ENCODE peak calls at places on chromosome 2, in ten cellular contexts. P is sigmoid colon; R is GM10248; Y is heart left ventricle; E is GM12865; G is nephron progenitor cell; K is OCI-LY7; Q is pancreas; U is heart right ventricle; F is CD4-positive, alpha-beta T cell. V is an unnamed sample.

GRCh38 chr2:71385008-71385407 is 53.4 kb downstream of the ZNF638 start:
- DNase-seq in K (no peak), G (no peak), R (no peak), Y (no peak), Q (no peak), U (no peak), E (no peak), F (no peak), P (no peak), V (peak; percentile 67)

GRCh38 chr2:100059638-100060037 is 82.8 kb downstream of the AFF3 start:
- DNase-seq in E (no peak), R (no peak), K (no peak), G (no peak), Y (no peak), P (no peak), Q (no peak), U (no peak), F (no peak), V (no peak)

GRCh38 chr2:145066151-145066661 is 546.3 kb upstream of the ZEB2 start:
- DNase-seq in G (no peak), P (no peak), F (no peak), U (peak; percentile 27), Q (no peak), K (no peak), E (no peak), Y (no peak), R (no peak), V (no peak)

GRCh38 chr2:96330407-96330806 is 5.2 kb upstream of the NCAPH start:
- DNase-seq in K (no peak), G (no peak), Y (no peak), F (no peak), U (no peak), P (no peak), R (no peak), E (no peak), Q (no peak), V (no peak)

GRCh38 chr2:46655551-46656436 is 176.4 kb downstream of the TMEM247 start:
- DNase-seq in G (peak; percentile 3), K (no peak), E (no peak), F (no peak), Y (no peak), Q (no peak), P (no peak), U (no peak), R (no peak), V (no peak)

GRCh38 chr2:116585654-116586053 is 1228.8 kb upstream of the DDX18 start:
- DNase-seq in K (no peak), Q (no peak), U (no peak), E (no peak), R (no peak), Y (no peak), G (no peak), P (no peak), F (no peak), V (no peak)

GRCh38 chr2:117330611-117331010 is 483.9 kb upstream of the DDX18 start:
- DNase-seq in U (no peak), P (no peak), Q (no peak), Y (no peak), G (no peak), K (no peak), F (no peak), E (no peak), R (no peak), V (no peak)

GRCh38 chr2:9215680-9216079 is 9.1 kb downstream of the ASAP2 start:
- DNase-seq in Q (no peak), Y (no peak), U (no peak), F (no peak), R (no peak), G (no peak), K (no peak), P (no peak), E (no peak), V (no peak)

GRCh38 chr2:233287871-233288270 is 19.7 kb upstream of the SAG start:
- DNase-seq in R (no peak), G (no peak), Y (no peak), Q (no peak), U (no peak), K (no peak), E (no peak), P (no peak), F (no peak), V (no peak)

GRCh38 chr2:130825972-130826253 is 10.8 kb upstream of the ARHGEF4 start:
- DNase-seq in F (no peak), Y (no peak), E (no peak), G (no peak), U (no peak), P (no peak), Q (no peak), K (no peak), R (no peak), V (no peak)

GRCh38 chr2:177332041-177332991 is 60.3 kb upstream of the AGPS start:
- DNase-seq in Q (no peak), R (peak; percentile 50), P (peak; percentile 80), Y (peak; percentile 35), K (peak; percentile 74), U (peak; percentile 58), G (peak; percentile 37), E (peak; percentile 75), F (no peak), V (peak; percentile 61)

GRCh38 chr2:144377929-144378328 is 142.0 kb downstream of the ZEB2 start:
- DNase-seq in P (no peak), E (no peak), G (no peak), U (no peak), Y (no peak), F (no peak), R (no peak), K (no peak), Q (no peak), V (no peak)

GRCh38 chr2:28068098-28068497 is 177.6 kb downstream of the BABAM2 start:
- DNase-seq in F (no peak), P (no peak), U (no peak), E (no peak), Q (no peak), G (no peak), Y (no peak), R (no peak), K (no peak), V (no peak)

GRCh38 chr2:27807476-27807875 is 36.0 kb downstream of the MRPL33 start:
- DNase-seq in R (no peak), K (peak; percentile 3), E (peak; percentile 11), U (no peak), P (no peak), Y (no peak), F (no peak), Q (peak; percentile 29), G (peak; percentile 16), V (no peak)

GRCh38 chr2:6945087-6945813 is 28.0 kb downstream of the RNF144A start:
- DNase-seq in Q (no peak), R (peak; percentile 66), P (no peak), K (no peak), U (no peak), G (no peak), E (peak; percentile 50), F (no peak), Y (no peak), V (no peak)

GRCh38 chr2:55224761-55225261 is 7.3 kb downstream of the CLHC1 start:
- DNase-seq in E (no peak), Q (peak; percentile 36), G (no peak), P (no peak), K (no peak), U (no peak), F (no peak), R (no peak), Y (no peak), V (no peak)

GRCh38 chr2:46914578-46915230 is 902 bp downstream of the MCFD2 start:
- DNase-seq in G (no peak), R (no peak), U (no peak), Q (no peak), F (no peak), K (no peak), E (no peak), Y (no peak), P (no peak), V (no peak)

GRCh38 chr2:55843096-55843991 is 80.2 kb downstream of the EFEMP1 start:
- DNase-seq in F (no peak), Q (no peak), P (no peak), R (no peak), G (peak; percentile 10), U (no peak), Y (no peak), E (no peak), K (no peak), V (peak; percentile 98)

GRCh38 chr2:109662889-109663288 is 48.7 kb downstream of the SOWAHC start:
- DNase-seq in G (no peak), P (no peak), Y (no peak), U (no peak), R (no peak), E (peak; percentile 41), Q (no peak), F (no peak), K (no peak), V (no peak)
- TF ChIP-seq CTCF in G (no peak), P (no peak), Y (no peak), U (no peak), R (no peak), E (peak; percentile 29), Q (no peak), F (no peak), K (no peak), V (peak; percentile 10)

GRCh38 chr2:234483568-234484251 is 13.2 kb downstream of the ARL4C start:
- DNase-seq in E (peak; percentile 77), G (no peak), K (peak; percentile 95), Y (no peak), F (peak; percentile 74), Q (no peak), P (peak; percentile 62), R (no peak), U (no peak), V (no peak)
- TF ChIP-seq CTCF in E (peak; percentile 51), G (no peak), K (peak; percentile 80), Y (no peak), F (peak; percentile 80), Q (no peak), P (no peak), R (peak; percentile 29), U (no peak), V (peak; percentile 14)

DNA sequence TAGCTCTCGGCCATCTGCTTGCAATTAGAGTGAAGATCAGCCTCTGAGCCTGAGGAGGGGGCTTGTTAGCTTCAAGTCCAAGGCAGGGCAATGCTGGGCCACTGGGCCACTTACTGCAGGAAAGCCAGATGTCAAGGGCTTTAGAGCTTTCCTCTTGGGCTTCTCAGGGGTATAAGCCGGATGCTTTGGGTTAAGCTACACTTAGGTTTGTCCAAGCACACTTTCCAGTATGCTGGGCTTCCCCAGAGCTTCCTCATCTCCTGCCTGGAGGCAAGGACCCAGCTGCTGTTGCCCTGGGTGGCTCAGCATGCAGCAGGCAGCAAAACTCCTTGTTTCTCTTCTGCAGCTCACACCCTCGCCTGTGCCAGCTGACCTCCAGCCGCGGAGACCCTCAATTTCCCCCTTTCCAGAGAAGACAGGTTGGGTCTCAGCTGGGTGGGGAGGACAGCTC is 29.0 kb upstream of the ATOH8 start:
- DNase-seq in E (no peak), R (no peak), Y (no peak), G (no peak), K (no peak), F (peak; percentile 17), P (no peak), Q (no peak), U (no peak), V (no peak)
- TF ChIP-seq CTCF in E (no peak), R (no peak), Y (no peak), G (no peak), K (no peak), F (no peak), P (no peak), Q (no peak), U (no peak), V (no peak)

DNA sequence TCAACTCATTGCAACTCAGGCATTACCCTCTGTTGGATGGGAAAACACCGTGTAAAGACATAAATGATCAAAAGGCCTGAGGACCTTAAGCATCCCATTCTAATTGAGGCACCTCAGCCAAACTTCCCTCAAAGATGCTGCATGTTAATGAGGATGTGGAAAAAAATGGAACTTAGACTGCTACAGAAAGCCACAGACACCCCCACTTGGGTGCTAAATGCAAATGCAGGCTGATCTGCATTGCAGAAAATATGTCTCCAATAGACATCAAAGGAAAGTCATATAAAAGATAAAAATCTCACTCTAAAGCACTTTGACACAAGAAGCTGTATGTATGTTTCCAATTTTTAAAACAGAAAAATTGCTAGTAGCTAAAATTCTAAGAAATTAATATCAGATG is 504.7 kb downstream of the KCNJ3 start:
- DNase-seq in U (no peak), G (no peak), F (no peak), R (no peak), E (peak; percentile 5), Q (no peak), P (no peak), K (peak; percentile 3), Y (no peak), V (no peak)
- TF ChIP-seq CTCF in U (no peak), G (no peak), F (no peak), R (peak; percentile 23), E (no peak), Q (no peak), P (no peak), K (no peak), Y (no peak), V (no peak)